ENCODE peak calls at places on chromosomes 13 and 19, in four cellular contexts. X is IMR-90, M is K562, B is A549. W is an unnamed sample.

GRCh38 chr19:14135355-14135754 is 1.0 kb downstream of the ASF1B start:
- DNase-seq in X (no peak), M (no peak), B (no peak), W (no peak)

GRCh38 chr19:46466536-46467199 is 4.7 kb downstream of the PNMA8A start:
- DNase-seq in X (peak; percentile 92), M (no peak), B (no peak), W (peak; percentile 30)

GRCh38 chr13:105969761-105970160 is 565.7 kb downstream of the EFNB2 start:
- DNase-seq in X (no peak), M (no peak), B (no peak), W (no peak)

GRCh38 chr19:5621945-5622464 is 571 bp downstream of the SAFB2 start:
- DNase-seq in X (no peak), M (peak; percentile 37), B (no peak), W (peak; percentile 32)

GRCh38 chr19:55549500-55550320 is 4.4 kb upstream of the SBK3 start:
- DNase-seq in X (peak; percentile 93), M (no peak), B (peak; percentile 88), W (peak; percentile 19)

GRCh38 chr13:21676611-21677021 is 5.7 kb downstream of the FGF9 start:
- DNase-seq in X (no peak), M (no peak), B (no peak), W (peak; percentile 42)

GRCh38 chr13:102073251-102073650 is 328.6 kb downstream of the FGF14 start:
- DNase-seq in X (no peak), M (no peak), B (no peak), W (no peak)

GRCh38 chr13:95403349-95404140 is 102.3 kb upstream of the ABCC4 start:
- DNase-seq in X (no peak), M (no peak), B (no peak), W (no peak)

GRCh38 chr19:12838182-12838890 is at the start of gene MAST1:
- DNase-seq in X (no peak), M (peak; percentile 81), B (no peak), W (peak; percentile 46)

GRCh38 chr19:16779539-16780163 is 49.5 kb upstream of the SIN3B start:
- DNase-seq in X (no peak), M (no peak), B (no peak), W (no peak)

GRCh38 chr13:49904729-49905456 is 31.2 kb downstream of the SPRYD7 start:
- DNase-seq in X (no peak), M (no peak), B (no peak), W (no peak)

GRCh38 chr13:96551540-96551939 is 442.7 kb downstream of the OXGR1 start:
- DNase-seq in X (no peak), M (no peak), B (no peak), W (no peak)

GRCh38 chr19:43329989-43330388 is 23.5 kb upstream of the CD177 start:
- DNase-seq in X (no peak), M (no peak), B (no peak), W (peak; percentile 48)

GRCh38 chr13:32408999-32409313 is 19.0 kb downstream of the N4BP2L1 start:
- DNase-seq in X (no peak), M (no peak), B (no peak), W (no peak)

GRCh38 chr13:78241278-78241919 is 322.8 kb upstream of the EDNRB start:
- DNase-seq in X (peak; percentile 11), M (peak; percentile 11), B (peak; percentile 0), W (peak; percentile 21)

GRCh38 chr19:57477191-57478008 is at the start of gene ZNF772:
- DNase-seq in X (peak; percentile 96), M (peak; percentile 81), B (peak; percentile 89), W (peak; percentile 86)

GRCh38 chr13:113729329-113730019 is 29.6 kb upstream of the TMEM255B start:
- DNase-seq in X (no peak), M (no peak), B (no peak), W (no peak)

GRCh38 chr13:100490692-100491091 is 97.9 kb downstream of the GGACT start:
- DNase-seq in X (no peak), M (no peak), B (no peak), W (no peak)

GRCh38 chr19:8702350-8702749 is 3.8 kb upstream of the ACTL9 start:
- DNase-seq in X (no peak), M (no peak), B (no peak), W (no peak)

GRCh38 chr13:40874138-40874776 is 84.8 kb downstream of the SLC25A15 start:
- DNase-seq in X (no peak), M (no peak), B (no peak), W (no peak)

GRCh38 chr13:110225007-110225406 is 82.0 kb downstream of the COL4A1 start:
- DNase-seq in X (no peak), M (no peak), B (no peak), W (no peak)

GRCh38 chr19:35169226-35169995 is 14.9 kb downstream of the FXYD5 start:
- DNase-seq in X (no peak), M (no peak), B (no peak), W (no peak)

GRCh38 chr19:16566161-16566560 is 6.1 kb downstream of the SLC35E1 start:
- DNase-seq in X (no peak), M (no peak), B (no peak), W (peak; percentile 51)

DNA sequence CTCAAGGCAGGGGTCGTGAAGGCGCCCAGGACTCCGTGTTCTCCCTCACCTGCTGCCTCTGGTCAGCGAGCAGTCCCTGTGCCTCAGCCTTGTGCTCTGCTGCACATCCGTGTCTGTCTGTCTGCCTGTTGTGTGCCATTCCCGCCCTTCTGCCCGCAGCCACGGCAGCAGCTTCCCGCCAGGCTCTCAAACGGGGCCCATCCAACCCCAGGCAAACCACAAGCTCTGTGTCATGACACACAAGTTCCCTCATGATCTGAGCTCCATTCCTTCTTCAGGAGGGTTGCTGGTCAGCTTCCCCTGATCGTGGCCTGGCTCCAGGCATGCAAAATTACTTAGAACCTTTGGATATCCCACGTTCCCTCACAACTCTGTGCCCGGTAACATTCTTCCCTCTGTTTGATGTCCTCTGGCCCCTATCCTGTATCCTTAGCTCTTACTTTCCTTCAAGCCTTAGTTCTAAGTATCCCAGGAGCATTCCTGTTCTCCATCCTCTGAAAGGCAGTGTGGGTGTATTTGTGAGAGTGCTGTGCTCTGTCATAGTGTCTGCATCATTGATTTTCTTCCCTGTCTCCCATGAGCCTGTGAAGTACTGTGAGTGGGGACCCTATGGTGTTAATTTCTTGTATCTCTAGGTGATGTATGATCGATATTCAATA is 3.2 kb downstream of the GPR183 start:
- DNase-seq in X (no peak), M (no peak), B (no peak), W (peak; percentile 34)
- TF ChIP-seq POLR2A in X (no peak), M (no peak), B (no peak), W (peak; percentile 20)

GRCh38 chr19:48895226-48895625 is 3.3 kb downstream of the TULP2 start:
- DNase-seq in X (no peak), M (no peak), B (no peak), W (no peak)

GRCh38 chr19:48897181-48897580 is 1.4 kb downstream of the TULP2 start:
- DNase-seq in X (no peak), M (no peak), B (no peak), W (no peak)

GRCh38 chr19:48900477-48901452 is 653 bp downstream of the NUCB1 start:
- DNase-seq in X (peak; percentile 35), M (peak; percentile 61), B (no peak), W (no peak)

GRCh38 chr19:48896191-48896720 is 2.3 kb downstream of the TULP2 start:
- DNase-seq in X (no peak), M (peak; percentile 93), B (no peak), W (peak; percentile 43)

GRCh38 chr19:48899781-48900476 is at the start of gene NUCB1:
- DNase-seq in X (peak; percentile 97), M (peak; percentile 98), B (peak; percentile 100), W (peak; percentile 99)
- TF ChIP-seq POLR2A in X (no peak), M (peak; percentile 75), B (peak; percentile 64), W (peak; percentile 73)

DNA sequence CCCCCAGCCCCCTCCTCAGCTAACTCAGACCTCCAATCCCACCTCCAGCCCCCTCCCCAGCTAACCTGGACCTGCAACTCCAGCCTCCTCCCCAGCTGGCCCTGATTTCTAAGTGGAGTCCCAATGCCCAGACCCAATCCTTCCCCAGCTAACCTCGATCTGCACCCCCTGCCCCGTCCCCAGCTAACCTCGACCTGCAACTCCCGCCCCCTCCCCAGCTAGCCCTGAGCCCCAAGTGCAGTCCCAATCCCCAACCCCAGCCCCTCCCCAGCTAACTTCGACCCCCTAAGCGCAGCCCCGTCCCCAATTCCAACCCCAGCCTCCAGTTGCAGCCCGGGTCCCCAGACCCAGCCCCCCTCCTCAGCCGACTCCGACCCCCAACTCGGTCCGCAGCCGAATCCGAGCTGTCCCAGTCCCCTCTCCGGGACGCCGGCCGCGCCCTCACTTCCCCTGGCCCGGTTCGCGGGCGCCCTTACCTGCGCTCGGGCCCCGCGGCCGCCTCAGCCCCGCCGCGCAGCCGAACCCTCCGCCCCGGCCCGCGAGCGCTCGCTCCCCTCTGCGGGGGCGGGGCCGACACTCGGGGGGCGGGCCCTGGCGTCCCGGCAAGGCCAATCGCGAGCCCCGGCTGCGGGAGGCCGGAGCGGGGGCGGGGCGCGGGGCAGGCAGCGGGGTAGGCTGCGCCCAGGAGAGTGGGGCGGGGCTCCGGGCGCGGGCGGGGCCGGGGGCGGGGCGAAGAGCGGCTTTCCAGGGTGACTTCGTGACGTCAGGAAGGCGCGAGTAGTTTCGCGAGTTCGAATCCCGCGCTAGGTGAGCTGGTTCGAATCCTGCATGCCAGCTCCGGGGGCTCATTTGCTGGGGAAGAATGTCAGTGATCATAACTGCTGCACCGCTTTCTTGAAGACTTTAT is at the start of gene GNG7:
- DNase-seq in X (peak; percentile 61), M (peak; percentile 100), B (peak; percentile 84), W (peak; percentile 96)
- TF ChIP-seq POLR2A in X (no peak), M (no peak), B (no peak), W (peak; percentile 26)

DNA sequence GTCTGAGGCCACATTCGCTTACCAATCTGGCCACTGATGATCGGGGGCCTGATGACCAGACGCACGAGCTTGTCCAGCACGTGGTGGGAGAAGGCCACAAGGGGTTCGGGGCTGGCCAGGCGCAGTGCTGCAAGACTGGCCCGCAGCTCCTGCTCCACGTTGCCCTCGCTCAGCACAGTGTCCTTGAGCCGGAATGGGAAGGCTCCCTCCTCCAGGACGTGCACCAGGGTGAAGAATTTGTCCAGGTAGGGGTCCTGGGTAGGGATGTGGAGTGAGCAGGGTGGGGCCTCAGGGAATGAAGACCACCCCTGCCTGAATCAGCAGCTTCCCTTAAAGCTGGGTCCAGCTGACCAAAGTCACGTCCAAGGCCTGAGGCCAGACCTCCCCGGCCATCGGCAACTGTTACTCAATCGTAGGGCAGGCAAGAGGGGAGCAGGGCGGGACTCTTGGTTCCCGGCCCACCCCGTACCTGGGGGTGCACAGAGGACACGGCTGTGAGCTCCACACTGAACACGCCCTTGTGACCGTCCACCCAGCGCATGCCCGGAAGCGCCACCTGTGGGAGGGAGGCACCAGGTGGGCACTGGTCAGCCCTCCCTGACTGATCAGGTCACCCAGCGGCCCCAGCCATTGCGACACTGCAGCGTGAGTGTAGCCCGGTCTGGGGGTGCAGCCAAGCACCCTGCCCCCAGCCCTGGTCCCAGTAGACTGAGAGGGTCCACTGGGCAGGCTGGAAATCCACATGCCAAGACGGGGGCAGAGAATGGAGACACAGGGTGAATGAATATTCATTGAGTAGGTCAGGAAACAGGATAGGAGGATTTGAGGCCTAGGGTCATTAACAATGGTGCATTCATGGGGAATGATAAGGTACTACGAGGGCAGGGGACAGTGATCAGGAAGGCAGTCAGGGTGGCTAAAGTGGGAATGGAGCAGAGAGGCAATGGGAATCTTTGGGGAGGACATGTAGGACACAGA is 2.8 kb upstream of the ANGPTL8 start:
- DNase-seq in X (no peak), M (no peak), B (no peak), W (no peak)
- TF ChIP-seq POLR2A in X (no peak), M (no peak), B (no peak), W (no peak)

GRCh38 chr13:23375007-23375971 is 58.2 kb downstream of the SACS start:
- DNase-seq in X (peak; percentile 92), M (peak; percentile 95), B (peak; percentile 67), W (peak; percentile 96)
- TF ChIP-seq POLR2A in X (peak; percentile 82), M (no peak), B (peak; percentile 52), W (no peak)

W was measured in transverse colon.